ENCODE peak calls at places on chromosomes 2 and 18, in nine cellular contexts. J is HCT116, U is H1, E is A549, P is HepG2, V is SK-N-SH, M is K562, F is GM12878, Z is endothelial cell of umbilical vein. N is an unnamed sample.

GRCh38 chr2:190359896-190360376 is 16.5 kb downstream of the INPP1 start:
- DNase-seq in J (no peak), P (peak; percentile 51), V (peak; percentile 48), E (no peak), Z (peak; percentile 78), M (no peak), F (no peak), U (no peak), N (no peak)

GRCh38 chr2:204632410-204632809 is 87.1 kb downstream of the PARD3B start:
- DNase-seq in M (no peak), E (no peak), F (no peak), V (no peak), U (no peak), P (no peak), Z (no peak), J (no peak), N (no peak)

GRCh38 chr2:50491541-50492114 is 540.3 kb downstream of the NRXN1 start:
- DNase-seq in F (no peak), P (peak; percentile 16), Z (peak; percentile 36), E (peak; percentile 48), M (peak; percentile 11), J (peak; percentile 12), U (no peak), V (peak; percentile 34), N (peak; percentile 36)

GRCh38 chr2:117470311-117471095 is 344.0 kb upstream of the DDX18 start:
- DNase-seq in F (no peak), V (peak; percentile 43), J (peak; percentile 6), M (peak; percentile 22), U (peak; percentile 76), E (peak; percentile 39), Z (no peak), P (peak; percentile 69), N (peak; percentile 77)

GRCh38 chr18:42882146-42882545 is 233.3 kb downstream of the RIT2 start:
- DNase-seq in E (no peak), F (no peak), U (no peak), J (no peak), P (no peak), V (no peak), M (no peak), Z (no peak), N (no peak)

GRCh38 chr18:57787068-57787682 is 15.9 kb downstream of the ATP8B1 start:
- DNase-seq in F (no peak), V (no peak), P (no peak), U (no peak), Z (peak; percentile 63), J (no peak), M (no peak), E (no peak), N (no peak)

GRCh38 chr2:60553992-60554648 is 666 bp upstream of the BCL11A start:
- DNase-seq in E (peak; percentile 17), J (no peak), M (peak; percentile 19), Z (peak; percentile 23), P (no peak), F (no peak), V (peak; percentile 47), U (peak; percentile 80), N (peak; percentile 79)

GRCh38 chr2:20584637-20585321 is 66.1 kb downstream of the HS1BP3 start:
- DNase-seq in U (peak; percentile 67), J (peak; percentile 87), V (no peak), F (no peak), P (peak; percentile 98), E (peak; percentile 89), M (peak; percentile 44), Z (peak; percentile 89), N (no peak)

GRCh38 chr2:24899361-24899760 is 20.7 kb downstream of the ADCY3 start:
- DNase-seq in U (no peak), Z (no peak), V (no peak), E (no peak), F (no peak), J (no peak), P (no peak), M (no peak), N (no peak)

GRCh38 chr2:9033385-9034175 is 30.1 kb upstream of the MBOAT2 start:
- DNase-seq in F (no peak), M (peak; percentile 31), Z (no peak), U (peak; percentile 52), P (no peak), V (peak; percentile 64), J (no peak), E (no peak), N (no peak)

GRCh38 chr2:230865766-230866703 is 1.3 kb downstream of the ITM2C start:
- DNase-seq in E (no peak), J (no peak), F (no peak), M (no peak), Z (no peak), P (no peak), V (peak; percentile 81), U (peak; percentile 64), N (peak; percentile 78)
- TF ChIP-seq MAX in E (no peak), J (peak; percentile 44), F (no peak), M (no peak), Z (no peak), P (peak; percentile 48), V (no peak), U (no peak), N (no peak)

GRCh38 chr2:207901401-207901800 is 123.9 kb downstream of the PLEKHM3 start:
- DNase-seq in F (no peak), U (no peak), J (no peak), M (no peak), E (no peak), Z (no peak), P (no peak), V (no peak), N (no peak)

GRCh38 chr2:207895236-207895860 is 125.6 kb upstream of the FZD5 start:
- DNase-seq in M (no peak), P (no peak), U (no peak), Z (peak; percentile 8), V (no peak), J (no peak), F (no peak), E (no peak), N (no peak)

GRCh38 chr2:207898354-207898695 is 127.0 kb downstream of the PLEKHM3 start:
- DNase-seq in Z (no peak), J (no peak), E (no peak), M (no peak), U (no peak), V (no peak), F (no peak), P (no peak), N (no peak)

GRCh38 chr2:207896525-207897295 is 127.0 kb upstream of the FZD5 start:
- DNase-seq in U (no peak), P (peak; percentile 46), J (no peak), V (peak; percentile 23), F (no peak), Z (no peak), M (no peak), E (peak; percentile 18), N (no peak)

DNA sequence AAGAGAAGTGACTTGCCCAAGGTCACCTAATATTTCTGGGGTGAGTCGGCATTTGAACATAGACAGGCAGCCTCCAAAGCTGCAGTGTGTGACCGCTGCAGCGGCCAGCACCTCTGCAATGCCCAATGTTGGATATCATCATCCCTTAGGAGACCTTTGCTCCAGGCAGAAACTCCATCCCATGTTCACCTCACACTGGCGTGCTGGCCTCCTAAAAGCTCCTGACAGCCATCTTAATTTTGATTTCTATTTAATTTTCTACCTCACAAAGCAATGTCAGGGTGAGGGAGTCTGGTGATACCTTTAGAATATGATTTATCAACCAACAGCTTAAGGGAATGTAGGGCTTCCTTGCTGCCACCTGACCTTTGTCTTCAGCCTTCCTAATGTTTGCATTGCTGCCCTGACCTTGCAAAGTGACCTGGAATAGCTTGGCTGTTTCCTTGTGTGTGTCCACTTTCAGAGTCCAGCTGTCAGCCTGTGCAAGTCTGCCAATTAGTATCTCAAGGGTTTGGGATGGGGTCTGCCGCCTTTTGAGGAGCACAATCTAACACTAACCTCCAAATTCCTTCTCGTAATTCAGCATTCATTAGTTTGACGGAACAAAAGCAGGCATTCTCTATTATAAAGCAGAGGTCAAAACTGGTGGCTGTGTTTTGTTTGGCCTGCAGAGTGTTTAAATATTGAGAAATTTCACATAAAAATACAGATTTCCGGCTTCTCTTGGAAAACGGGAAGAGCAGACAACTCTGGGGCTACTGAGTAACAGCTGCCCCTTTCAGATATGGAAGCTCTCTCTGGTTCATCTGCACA is 127.6 kb downstream of the PLEKHM3 start:
- DNase-seq in E (no peak), U (no peak), V (no peak), J (no peak), P (peak; percentile 84), F (no peak), M (no peak), Z (peak; percentile 84), N (no peak)
- H3K4me3 ChIP-seq in E (no peak overlapping the region), U (no peak overlapping the region), V (no peak overlapping the region), J (no peak overlapping the region), P (peak overlapping the region; percentile 32), F (no peak overlapping the region), M (no peak overlapping the region), Z (no peak overlapping the region), N (no peak overlapping the region)

DNA sequence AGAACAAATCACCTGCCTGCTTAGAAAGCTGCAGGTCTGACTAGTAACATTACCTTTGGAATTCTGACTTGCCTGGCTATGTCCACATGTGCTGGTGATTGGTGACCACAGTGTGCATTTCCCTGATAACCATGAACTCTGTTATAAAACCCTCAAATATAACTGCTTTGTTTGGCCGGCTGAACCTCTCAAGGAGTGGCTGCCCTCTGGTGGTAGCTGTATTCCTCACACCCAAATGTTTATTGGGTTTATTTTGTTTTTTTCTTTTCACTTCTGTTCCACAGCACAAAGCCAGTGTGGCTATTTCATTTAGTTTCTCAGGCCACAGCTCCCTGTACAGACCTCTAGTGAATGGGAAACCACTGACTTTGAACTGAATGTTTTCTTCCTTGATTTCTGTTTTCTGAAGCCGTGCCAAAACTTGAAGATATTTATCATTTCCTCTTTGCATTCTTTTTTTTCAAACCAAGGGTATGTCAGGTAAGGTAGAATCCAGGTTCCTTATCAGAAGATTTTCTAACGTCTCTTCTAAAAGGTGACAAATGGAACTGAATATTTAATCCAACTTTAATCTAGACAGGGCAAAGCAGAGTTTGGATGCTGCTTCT is 549.0 kb upstream of the VRK2 start:
- DNase-seq in M (peak; percentile 23), J (peak; percentile 41), E (peak; percentile 64), V (peak; percentile 35), P (peak; percentile 50), Z (peak; percentile 61), U (peak; percentile 69), F (peak; percentile 4), N (peak; percentile 65)
- TF ChIP-seq CTCF in M (peak; percentile 66), J (peak; percentile 88), E (peak; percentile 93), V (peak; percentile 90), P (peak; percentile 78), Z (peak; percentile 65), U (peak; percentile 81), F (peak; percentile 80), N (peak; percentile 60)

GRCh38 chr2:239192975-239193374 is 207.8 kb downstream of the HDAC4 start:
- DNase-seq in F (no peak), P (no peak), M (no peak), Z (no peak), J (no peak), V (no peak), U (no peak), E (no peak), N (no peak)

GRCh38 chr2:239190346-239190745 is 210.5 kb downstream of the HDAC4 start:
- DNase-seq in M (no peak), P (no peak), V (no peak), U (peak; percentile 36), J (no peak), Z (no peak), E (no peak), F (no peak), N (no peak)

GRCh38 chr2:239192456-239192855 is 208.4 kb downstream of the HDAC4 start:
- DNase-seq in Z (no peak), V (no peak), P (no peak), M (no peak), J (no peak), F (no peak), E (no peak), U (peak; percentile 32), N (no peak)

GRCh38 chr2:239189711-239190131 is 211.1 kb downstream of the HDAC4 start:
- DNase-seq in P (no peak), F (no peak), U (no peak), M (no peak), Z (no peak), J (no peak), V (no peak), E (no peak), N (no peak)

GRCh38 chr2:239190921-239191885 is 209.6 kb downstream of the HDAC4 start:
- DNase-seq in J (no peak), F (no peak), P (no peak), Z (no peak), M (no peak), E (no peak), U (peak; percentile 39), V (no peak), N (no peak)
- TF ChIP-seq MAX in J (no peak), F (no peak), P (no peak), Z (no peak), M (no peak), E (no peak), U (no peak), V (no peak), N (no peak)

N was measured in NB4.